ENCODE peak calls at places on chromosomes 1 and 21, in four cellular contexts. H, G, M and Z are unnamed samples.

GRCh38 chr21:17348849-17349248 is 164.0 kb upstream of the CXADR start:
- DNase-seq in M (no peak), G (no peak), H (no peak), Z (no peak)

GRCh38 chr1:220787069-220787614 is 429 bp downstream of the MTARC1 start:
- DNase-seq in H (peak; percentile 80), M (no peak), G (no peak), Z (no peak)

GRCh38 chr1:106063510-106063909 is 993.0 kb upstream of the PRMT6 start:
- DNase-seq in G (no peak), H (no peak), M (no peak), Z (no peak)

GRCh38 chr1:185570962-185571361 is 163.2 kb upstream of the HMCN1 start:
- DNase-seq in H (peak; percentile 49), M (no peak), G (peak; percentile 26), Z (no peak)

GRCh38 chr1:246034630-246035029 is 472.4 kb downstream of the SMYD3 start:
- DNase-seq in M (no peak), H (no peak), G (no peak), Z (no peak)

GRCh38 chr1:9696793-9697192 is 45.3 kb downstream of the PIK3CD start:
- DNase-seq in G (no peak), M (no peak), H (no peak), Z (no peak)

GRCh38 chr21:45302082-45303061 is 14.7 kb upstream of the POFUT2 start:
- DNase-seq in H (peak; percentile 65), G (no peak), M (no peak), Z (no peak)

GRCh38 chr1:112387807-112388206 is 8.2 kb upstream of the CTTNBP2NL start:
- DNase-seq in M (no peak), G (no peak), H (no peak), Z (no peak)

GRCh38 chr1:69104859-69105258 is 462.9 kb upstream of the LRRC7 start:
- DNase-seq in G (no peak), M (no peak), H (no peak), Z (no peak)

GRCh38 chr1:47438321-47439150 is 692 bp downstream of the FOXD2 start:
- DNase-seq in H (peak; percentile 41), G (no peak), M (no peak), Z (no peak)

GRCh38 chr1:204828352-204828850 is 42.3 kb upstream of the NFASC start:
- DNase-seq in H (peak; percentile 71), G (no peak), M (no peak), Z (peak; percentile 49)

GRCh38 chr1:34164510-34165381 is at the start of gene CSMD2:
- DNase-seq in G (peak; percentile 23), M (peak; percentile 24), H (no peak), Z (peak; percentile 62)

GRCh38 chr1:21255284-21255942 is 34.9 kb downstream of the ECE1 start:
- DNase-seq in G (peak; percentile 79), H (peak; percentile 90), M (peak; percentile 50), Z (peak; percentile 89)

GRCh38 chr21:31622397-31622796 is 37.1 kb upstream of the SOD1 start:
- DNase-seq in G (no peak), H (no peak), M (no peak), Z (no peak)

GRCh38 chr1:244065960-244066388 is 14.9 kb downstream of the ZBTB18 start:
- DNase-seq in G (peak; percentile 84), M (peak; percentile 36), H (no peak), Z (peak; percentile 93)

GRCh38 chr1:25624155-25624554 is 7.6 kb downstream of the MAN1C1 start:
- DNase-seq in H (no peak), G (no peak), M (no peak), Z (no peak)

GRCh38 chr1:96075704-96076455 is 645.7 kb upstream of the PTBP2 start:
- DNase-seq in M (no peak), H (no peak), G (no peak), Z (no peak)

GRCh38 chr21:34517491-34518245 is 5.7 kb upstream of the KCNE1 start:
- DNase-seq in M (no peak), H (no peak), G (no peak), Z (no peak)

GRCh38 chr1:37394574-37395464 is 79.6 kb upstream of the ZC3H12A start:
- DNase-seq in H (no peak), G (no peak), M (no peak), Z (peak; percentile 49)

GRCh38 chr1:227945891-227946623 is 1.7 kb downstream of the WNT9A start:
- DNase-seq in H (peak; percentile 79), G (peak; percentile 51), M (no peak), Z (peak; percentile 32)

GRCh38 chr1:154972517-154973343 is 1.8 kb upstream of the CKS1B start:
- DNase-seq in G (peak; percentile 95), H (peak; percentile 74), M (peak; percentile 86), Z (peak; percentile 86)

GRCh38 chr1:154972213-154972516 is 1.6 kb upstream of the SHC1 start:
- DNase-seq in M (no peak), G (no peak), H (no peak), Z (no peak)

GRCh38 chr1:154974086-154974807 is at the start of gene CKS1B:
- DNase-seq in M (peak; percentile 100), G (peak; percentile 100), H (peak; percentile 97), Z (peak; percentile 100)

GRCh38 chr1:154974808-154975408 is 427 bp downstream of the CKS1B start:
- DNase-seq in H (peak; percentile 96), G (peak; percentile 93), M (peak; percentile 89), Z (peak; percentile 97)

DNA sequence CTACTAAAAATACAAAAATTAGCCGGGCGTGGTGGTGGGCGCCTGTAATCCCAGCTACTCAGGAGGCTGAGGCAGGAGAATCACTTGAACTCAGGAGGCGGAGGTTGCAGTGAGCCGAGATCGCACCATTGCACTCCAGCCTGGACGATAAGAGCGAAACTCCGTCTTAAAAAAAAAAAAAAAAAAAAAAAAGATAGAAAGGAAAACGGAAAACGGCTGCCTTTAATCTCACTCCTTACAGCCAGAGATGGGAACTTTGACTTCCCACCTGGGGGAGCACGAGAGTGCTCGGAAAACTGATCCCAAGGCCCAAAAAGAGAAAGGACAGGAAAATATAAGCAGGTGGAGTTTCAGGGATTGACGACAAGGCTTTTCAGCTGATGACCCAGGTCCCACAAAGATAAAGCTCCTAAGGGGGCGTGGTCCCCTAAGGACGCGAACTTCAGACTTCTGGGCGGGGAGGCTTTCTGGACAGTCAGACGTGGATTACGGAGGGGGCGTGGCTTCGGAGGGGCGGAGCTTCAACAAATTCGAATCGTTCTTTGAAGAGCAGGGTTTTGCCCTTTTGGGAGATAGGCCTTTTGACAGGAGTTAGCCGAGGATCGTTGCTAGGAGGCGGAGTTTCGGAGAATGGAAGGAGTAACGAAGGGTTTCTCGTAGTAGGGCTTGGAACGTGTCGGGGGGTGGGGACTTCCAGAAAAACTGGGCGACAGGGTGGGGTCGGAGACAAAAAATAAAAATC is 966 bp upstream of the CKS1B start:
- DNase-seq in H (peak; percentile 99), M (peak; percentile 93), G (peak; percentile 97), Z (peak; percentile 96)
- TF ChIP-seq CTCF in H (peak; percentile 37), M (peak; percentile 36), G (no peak), Z (no peak)

DNA sequence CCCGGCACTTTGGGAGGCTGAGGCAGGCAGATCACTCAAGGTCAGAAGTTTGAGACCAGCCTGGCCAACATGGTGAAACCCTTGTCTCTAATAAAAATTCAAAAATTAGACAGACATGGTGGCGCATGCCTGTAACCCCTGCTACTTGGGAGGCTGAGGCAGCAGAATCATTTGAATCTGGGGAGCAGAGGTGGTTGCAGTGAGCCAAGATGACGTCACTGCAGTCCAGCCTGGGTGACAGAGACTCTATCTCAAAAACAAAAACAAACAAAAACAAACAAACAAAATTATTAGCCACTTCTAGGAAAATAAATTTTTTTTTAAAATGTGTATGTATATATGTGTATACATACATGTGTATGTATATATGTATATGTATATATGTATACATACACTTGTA is 320.3 kb upstream of the ADGRL4 start:
- DNase-seq in M (no peak), H (no peak), G (no peak), Z (no peak)
- H3K27ac ChIP-seq in M (no peak overlapping the region), H (no peak overlapping the region), G (no peak overlapping the region), Z (no peak overlapping the region)

GRCh38 chr1:183470147-183470960 is 1.9 kb upstream of the SMG7 start:
- DNase-seq in M (no peak), H (peak; percentile 95), G (peak; percentile 47), Z (peak; percentile 76)
- TF ChIP-seq CTCF in M (peak; percentile 47), H (peak; percentile 47), G (peak; percentile 56), Z (peak; percentile 47)

DNA sequence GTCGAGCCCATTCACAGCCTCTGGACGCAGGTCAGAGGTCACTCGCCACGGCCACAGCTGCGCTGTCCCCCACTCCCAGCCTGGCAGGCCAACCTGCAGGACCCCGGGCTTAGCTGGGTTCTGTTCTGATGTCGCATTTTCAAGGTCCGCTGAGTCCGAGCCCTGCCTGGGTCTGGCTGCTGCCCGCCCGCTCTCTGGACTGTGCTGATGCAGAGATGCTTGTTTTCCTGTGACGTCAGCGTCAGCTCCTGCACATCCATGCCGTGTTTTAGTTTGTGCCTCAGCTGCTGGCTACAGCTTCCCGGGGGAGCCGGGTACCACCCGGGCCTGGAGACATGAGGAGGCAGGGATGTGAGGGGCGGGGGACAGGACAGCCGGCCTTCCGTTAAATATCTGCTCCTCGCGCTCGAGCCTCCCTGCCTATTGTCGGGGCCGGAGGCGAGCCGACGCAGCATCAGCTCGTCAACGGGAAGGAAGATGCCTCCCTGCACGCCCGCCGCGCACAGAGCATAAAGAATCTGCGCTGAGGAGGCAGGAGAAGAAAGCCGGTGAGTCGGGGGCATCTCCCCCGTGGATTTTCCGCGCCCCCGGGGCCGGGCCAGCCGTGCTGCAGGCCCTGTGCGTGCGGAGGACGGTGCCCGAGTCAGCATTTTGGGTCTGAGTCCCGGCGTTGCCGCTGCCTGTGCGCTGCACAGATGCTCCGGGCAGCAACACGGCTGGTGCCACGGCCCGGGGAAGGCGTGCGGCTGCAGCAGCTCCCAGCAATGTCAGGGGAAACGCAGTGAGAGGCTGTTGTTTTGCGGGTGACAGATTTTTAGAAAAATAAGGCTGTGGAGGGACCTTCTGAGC is 23.4 kb downstream of the PRKCZ start:
- DNase-seq in G (peak; percentile 58), M (peak; percentile 13), H (no peak), Z (no peak)
- H3K27ac ChIP-seq in G (no peak overlapping the region), M (no peak overlapping the region), H (no peak overlapping the region), Z (no peak overlapping the region)

GRCh38 chr1:213249395-213249794 is 198.4 kb downstream of the RPS6KC1 start:
- DNase-seq in G (no peak), H (no peak), M (no peak), Z (no peak)
- TF ChIP-seq CTCF in G (no peak), H (no peak), M (no peak), Z (no peak)

GRCh38 chr1:116112388-116113140 is 1.4 kb downstream of the MAB21L3 start:
- DNase-seq in M (no peak), H (no peak), G (no peak), Z (no peak)

GRCh38 chr1:116111196-116112021 is at the start of gene MAB21L3:
- DNase-seq in H (peak; percentile 67), G (no peak), M (no peak), Z (peak; percentile 12)

GRCh38 chr1:116113615-116114014 is 2.4 kb downstream of the MAB21L3 start:
- DNase-seq in H (no peak), M (no peak), G (no peak), Z (peak; percentile 16)

GRCh38 chr1:116105996-116106395 is 5.2 kb upstream of the MAB21L3 start:
- DNase-seq in M (no peak), G (no peak), H (no peak), Z (no peak)

GRCh38 chr1:116110507-116111195 is 548 bp upstream of the MAB21L3 start:
- DNase-seq in M (no peak), H (peak; percentile 41), G (no peak), Z (no peak)
- H3K27ac ChIP-seq in M (no peak overlapping the region), H (peak overlapping the region; percentile 80), G (no peak overlapping the region), Z (peak overlapping the region; percentile 77)

GRCh38 chr1:216702170-216702569 is 21.1 kb downstream of the ESRRG start:
- DNase-seq in M (no peak), G (no peak), H (no peak), Z (no peak)
- TF ChIP-seq CTCF in M (no peak), G (no peak), H (no peak), Z (no peak)